ENCODE peak calls at places on chromosomes 11 and 22, in four cellular contexts. One of them, this sample, is unnamed.
A peak's percentile ranks its signal among the peaks of the same experiment; 100 is the strongest.

GRCh38 chr11:8732748-8733241 is 50.2 kb downstream of the RPL27A start:
- DNase-seq in GM12878: no peak
- DNase-seq in K562: no peak
- DNase-seq in HepG2: no peak
- DNase-seq in this sample: no peak

GRCh38 chr11:86183694-86184093 is 60.9 kb upstream of the EED start:
- DNase-seq in GM12878: no peak
- DNase-seq in HepG2: no peak
- DNase-seq in K562: peak; percentile 48
- DNase-seq in this sample: no peak

GRCh38 chr22:22661275-22661674 is 16.9 kb downstream of the GGTLC2 start:
- DNase-seq in K562: no peak
- DNase-seq in HepG2: no peak
- DNase-seq in GM12878: no peak
- DNase-seq in this sample: no peak

GRCh38 chr11:75536786-75537629 is 11.3 kb upstream of the GDPD5 start:
- DNase-seq in GM12878: peak; percentile 82
- DNase-seq in K562: peak; percentile 52
- DNase-seq in HepG2: no peak
- DNase-seq in this sample: no peak

GRCh38 chr11:2806351-2807058 is 79.1 kb downstream of the CDKN1C start:
- DNase-seq in HepG2: no peak
- DNase-seq in K562: no peak
- DNase-seq in GM12878: no peak
- DNase-seq in this sample: no peak

GRCh38 chr11:74532496-74533246 is 39.1 kb upstream of the LIPT2 start:
- DNase-seq in K562: no peak
- DNase-seq in GM12878: no peak
- DNase-seq in HepG2: no peak
- DNase-seq in this sample: no peak

GRCh38 chr11:70594031-70594430 is 195.7 kb downstream of the CTTN start:
- DNase-seq in GM12878: no peak
- DNase-seq in HepG2: no peak
- DNase-seq in K562: no peak
- DNase-seq in this sample: no peak

GRCh38 chr22:24496234-24496633 is 1.1 kb downstream of the UPB1 start:
- DNase-seq in HepG2: no peak
- DNase-seq in K562: no peak
- DNase-seq in GM12878: no peak
- DNase-seq in this sample: no peak

GRCh38 chr22:39314251-39314971 is 5.0 kb downstream of the RPL3 start:
- DNase-seq in GM12878: no peak
- DNase-seq in HepG2: no peak
- DNase-seq in K562: no peak
- DNase-seq in this sample: no peak

GRCh38 chr11:116506446-116506845 is 266.3 kb downstream of the BUD13 start:
- DNase-seq in K562: no peak
- DNase-seq in GM12878: no peak
- DNase-seq in HepG2: no peak
- DNase-seq in this sample: no peak

GRCh38 chr11:37264060-37264459 is 666.0 kb upstream of the RAG2 start:
- DNase-seq in HepG2: no peak
- DNase-seq in GM12878: no peak
- DNase-seq in K562: no peak
- DNase-seq in this sample: no peak

GRCh38 chr11:3127706-3128355 is 37.3 kb downstream of the OSBPL5 start:
- DNase-seq in HepG2: no peak
- DNase-seq in GM12878: no peak
- DNase-seq in K562: no peak
- DNase-seq in this sample: no peak

GRCh38 chr11:3841426-3842304 is 906 bp upstream of the RHOG start:
- DNase-seq in GM12878: peak; percentile 79
- DNase-seq in HepG2: peak; percentile 79
- DNase-seq in K562: peak; percentile 80
- DNase-seq in this sample: peak; percentile 78

GRCh38 chr11:73270855-73271477 is 1.2 kb upstream of the P2RY6 start:
- DNase-seq in K562: no peak
- DNase-seq in HepG2: no peak
- DNase-seq in GM12878: no peak
- DNase-seq in this sample: no peak

GRCh38 chr11:46963848-46964247 is 27.3 kb downstream of the CSTPP1 start:
- DNase-seq in K562: no peak
- DNase-seq in GM12878: no peak
- DNase-seq in HepG2: no peak
- DNase-seq in this sample: no peak

DNA sequence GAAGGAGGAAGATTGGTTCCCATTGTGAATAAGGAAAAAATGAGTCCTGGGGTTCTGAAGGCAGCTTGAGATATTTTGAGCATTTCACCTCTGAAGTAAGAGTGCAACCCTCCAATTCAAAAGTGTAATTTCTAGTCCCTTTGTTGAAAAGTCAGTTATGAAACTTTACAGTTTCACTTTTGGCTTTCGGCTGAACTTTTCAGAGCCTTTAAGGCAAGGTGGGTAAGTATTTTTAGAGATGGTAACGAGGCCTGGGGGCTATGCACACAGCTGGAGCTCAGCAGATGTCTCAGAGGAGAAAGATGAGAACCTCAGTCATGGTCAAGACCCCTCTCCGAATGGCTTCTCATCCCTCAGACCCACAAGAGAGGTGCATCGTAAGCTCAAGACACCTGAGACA is 267.6 kb downstream of the KIRREL3 start:
- DNase-seq in HepG2: no peak
- DNase-seq in GM12878: peak; percentile 11
- DNase-seq in K562: no peak
- DNase-seq in this sample: no peak
- TF ChIP-seq BHLHE40 in HepG2: no peak
- TF ChIP-seq BHLHE40 in GM12878: no peak
- TF ChIP-seq BHLHE40 in K562: no peak
- TF ChIP-seq BHLHE40 in this sample: no peak

GRCh38 chr11:104467414-104467813 is 303.5 kb upstream of the PDGFD start:
- DNase-seq in GM12878: no peak
- DNase-seq in K562: no peak
- DNase-seq in HepG2: no peak
- DNase-seq in this sample: no peak

GRCh38 chr11:104462346-104462745 is 298.4 kb upstream of the PDGFD start:
- DNase-seq in K562: no peak
- DNase-seq in HepG2: no peak
- DNase-seq in GM12878: no peak
- DNase-seq in this sample: no peak
- TF ChIP-seq FOXM1 in K562: no peak
- TF ChIP-seq FOXM1 in HepG2: no peak
- TF ChIP-seq FOXM1 in GM12878: no peak
- TF ChIP-seq FOXM1 in this sample: no peak

GRCh38 chr11:1283906-1284305 is 25.5 kb downstream of the TOLLIP start:
- DNase-seq in HepG2: no peak
- DNase-seq in K562: no peak
- DNase-seq in GM12878: no peak
- DNase-seq in this sample: no peak
- TF ChIP-seq BHLHE40 in HepG2: no peak
- TF ChIP-seq BHLHE40 in K562: no peak
- TF ChIP-seq BHLHE40 in GM12878: no peak
- TF ChIP-seq BHLHE40 in this sample: no peak

GRCh38 chr11:19892387-19892786 is 179.8 kb downstream of the NAV2 start:
- DNase-seq in GM12878: no peak
- DNase-seq in HepG2: no peak
- DNase-seq in K562: no peak
- DNase-seq in this sample: no peak
- TF ChIP-seq FOXM1 in GM12878: no peak
- TF ChIP-seq FOXM1 in HepG2: no peak
- TF ChIP-seq FOXM1 in K562: no peak
- TF ChIP-seq FOXM1 in this sample: no peak

GRCh38 chr22:36385491-36386350 is 2.0 kb downstream of the MYH9 start:
- DNase-seq in GM12878: no peak
- DNase-seq in HepG2: peak; percentile 57
- DNase-seq in K562: no peak
- DNase-seq in this sample: no peak
- TF ChIP-seq BHLHE40 in GM12878: peak; percentile 72
- TF ChIP-seq BHLHE40 in HepG2: no peak
- TF ChIP-seq BHLHE40 in K562: no peak
- TF ChIP-seq BHLHE40 in this sample: no peak

GRCh38 chr22:37273126-37273845 is 9.0 kb upstream of the CYTH4 start:
- DNase-seq in K562: peak; percentile 35
- DNase-seq in HepG2: no peak
- DNase-seq in GM12878: no peak
- DNase-seq in this sample: no peak
- TF ChIP-seq FOXM1 in K562: peak; percentile 19
- TF ChIP-seq FOXM1 in HepG2: no peak
- TF ChIP-seq FOXM1 in GM12878: no peak
- TF ChIP-seq FOXM1 in this sample: no peak

DNA sequence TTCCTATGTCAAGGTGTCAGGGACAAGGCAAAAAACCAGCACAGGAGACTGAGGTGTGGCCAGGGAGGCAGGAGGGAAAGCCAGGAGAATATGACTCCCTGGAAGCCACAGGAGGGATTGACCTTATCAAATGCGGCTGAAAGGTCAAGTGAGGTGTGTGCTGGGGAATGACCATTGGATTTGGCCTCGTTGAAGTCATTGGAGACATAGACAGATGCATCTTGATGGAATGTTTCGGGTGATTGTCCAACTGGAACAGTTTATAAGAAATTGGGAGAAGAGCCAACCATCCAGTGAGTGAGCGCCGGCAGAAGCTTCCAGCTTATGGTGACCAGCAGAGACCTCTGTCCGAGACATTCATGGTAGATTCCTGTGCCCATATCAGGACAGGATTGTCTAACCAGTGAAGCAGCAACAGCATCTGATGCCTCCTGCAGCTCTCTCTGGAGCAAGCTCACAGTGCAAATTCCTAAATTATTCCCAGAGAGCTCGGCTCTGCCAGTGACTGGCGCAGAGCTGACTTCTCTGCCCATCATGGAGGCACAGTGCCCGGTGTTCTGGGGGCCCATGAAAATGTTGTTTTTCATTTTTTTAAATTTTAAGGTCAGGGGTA is 95.4 kb downstream of the MYO18B start:
- DNase-seq in GM12878: no peak
- DNase-seq in HepG2: no peak
- DNase-seq in K562: no peak
- DNase-seq in this sample: no peak
- TF ChIP-seq BHLHE40 in GM12878: no peak
- TF ChIP-seq BHLHE40 in HepG2: no peak
- TF ChIP-seq BHLHE40 in K562: no peak
- TF ChIP-seq BHLHE40 in this sample: no peak

DNA sequence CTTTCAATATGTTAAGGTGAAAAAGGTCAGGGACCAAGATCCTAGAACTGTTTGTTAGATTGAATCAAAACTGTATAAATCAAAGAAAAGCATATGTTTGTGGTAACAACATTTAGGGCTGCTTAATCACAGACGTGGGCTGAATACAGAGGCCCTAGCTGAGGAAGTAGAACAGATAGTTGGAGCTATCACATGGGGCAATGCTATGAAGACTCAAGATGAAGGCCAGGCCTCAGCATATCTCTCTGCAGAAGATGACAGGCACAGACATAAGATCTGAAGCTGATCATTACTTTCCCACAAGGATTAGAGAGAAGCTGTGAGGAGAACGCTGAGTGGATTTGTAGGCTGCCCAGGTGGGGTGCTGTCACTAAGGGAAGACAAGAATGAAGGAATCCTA is 158.6 kb upstream of the CARD18 start:
- DNase-seq in HepG2: no peak
- DNase-seq in K562: no peak
- DNase-seq in GM12878: no peak
- DNase-seq in this sample: no peak
- TF ChIP-seq FOXM1 in HepG2: no peak
- TF ChIP-seq FOXM1 in K562: no peak
- TF ChIP-seq FOXM1 in GM12878: no peak
- TF ChIP-seq FOXM1 in this sample: no peak

GRCh38 chr11:87290304-87290922 is 252.7 kb downstream of the TMEM135 start:
- DNase-seq in HepG2: peak; percentile 59
- DNase-seq in GM12878: no peak
- DNase-seq in K562: peak; percentile 25
- DNase-seq in this sample: peak; percentile 16

GRCh38 chr11:87295237-87295636 is 257.5 kb downstream of the TMEM135 start:
- DNase-seq in GM12878: no peak
- DNase-seq in K562: no peak
- DNase-seq in HepG2: no peak
- DNase-seq in this sample: no peak

GRCh38 chr11:87296627-87297026 is 258.9 kb downstream of the TMEM135 start:
- DNase-seq in GM12878: no peak
- DNase-seq in K562: no peak
- DNase-seq in HepG2: no peak
- DNase-seq in this sample: no peak

GRCh38 chr11:87298155-87298554 is 260.4 kb downstream of the TMEM135 start:
- DNase-seq in HepG2: no peak
- DNase-seq in K562: no peak
- DNase-seq in GM12878: no peak
- DNase-seq in this sample: no peak

DNA sequence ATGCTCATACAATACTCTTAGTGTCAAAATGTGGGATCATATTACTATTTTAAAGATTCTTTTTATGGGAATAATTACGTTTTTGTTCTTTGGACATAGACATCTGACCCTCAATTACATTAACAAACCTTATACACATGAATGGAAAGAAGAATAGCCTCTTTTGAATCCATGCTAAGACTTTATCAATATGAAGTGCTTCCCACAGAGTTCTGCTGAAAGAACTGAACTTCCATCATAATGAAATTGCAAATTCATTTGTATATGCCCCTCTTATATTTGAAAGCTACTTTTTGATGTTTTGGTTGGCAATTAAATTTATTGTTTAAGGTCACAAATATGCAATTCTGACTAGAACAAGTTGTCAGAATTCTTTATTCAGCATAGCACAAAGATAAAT is 254.9 kb downstream of the TMEM135 start:
- DNase-seq in K562: no peak
- DNase-seq in GM12878: no peak
- DNase-seq in HepG2: no peak
- DNase-seq in this sample: no peak
- TF ChIP-seq BHLHE40 in K562: no peak
- TF ChIP-seq BHLHE40 in GM12878: no peak
- TF ChIP-seq BHLHE40 in HepG2: no peak
- TF ChIP-seq BHLHE40 in this sample: no peak

GRCh38 chr11:13777341-13777985 is 109.0 kb downstream of the FAR1 start:
- DNase-seq in GM12878: no peak
- DNase-seq in K562: no peak
- DNase-seq in HepG2: no peak
- DNase-seq in this sample: no peak
- TF ChIP-seq FOXM1 in GM12878: no peak
- TF ChIP-seq FOXM1 in K562: no peak
- TF ChIP-seq FOXM1 in HepG2: no peak
- TF ChIP-seq FOXM1 in this sample: no peak

This sample was measured in HEK293T.